ENCODE peak calls at places on chromosomes 13 and 19, in nine cellular contexts. I is neural progenitor cell, S is GM23248, G is GM23338, Q is OCI-LY7, E is HCT116, N is PC-3, C is SK-N-SH, Y is MM.1S. B is an unnamed sample.

GRCh38 chr13:27997904-27998522 is 9.5 kb upstream of the URAD start:
- DNase-seq in I (peak), S (peak), G (peak), Q (peak), E (peak), N (peak), C (no peak), Y (peak), B (peak)

GRCh38 chr13:53105881-53106280 is 77.3 kb downstream of the OLFM4 start:
- DNase-seq in I (no peak), S (no peak), G (no peak), Q (no peak), E (no peak), N (no peak), C (no peak), Y (no peak), B (no peak)

GRCh38 chr19:10395853-10396355 is 7.4 kb downstream of the CDC37 start:
- DNase-seq in I (no peak), S (no peak), G (no peak), Q (no peak), E (no peak), N (no peak), C (no peak), Y (no peak), B (no peak)

GRCh38 chr19:38262585-38263268 is 1.6 kb upstream of the SPINT2 start:
- DNase-seq in I (no peak), S (no peak), G (peak), Q (no peak), E (no peak), N (peak), C (no peak), Y (no peak), B (peak)

GRCh38 chr19:40286674-40287421 is 1.7 kb upstream of the AKT2 start:
- DNase-seq in I (no peak), S (peak), G (no peak), Q (peak), E (no peak), N (no peak), C (no peak), Y (no peak), B (no peak)

GRCh38 chr19:34332027-34332786 is 32.8 kb upstream of the GPI start:
- DNase-seq in I (no peak), S (no peak), G (no peak), Q (no peak), E (no peak), N (no peak), C (no peak), Y (no peak), B (no peak)

GRCh38 chr19:39843919-39844793 is 2.0 kb downstream of the FBL start:
- DNase-seq in I (peak), S (peak), G (peak), Q (peak), E (no peak), N (peak), C (peak), Y (peak), B (peak)

GRCh38 chr13:38686635-38687245 is at the start of gene FREM2:
- DNase-seq in I (peak), S (peak), G (peak), Q (no peak), E (no peak), N (peak), C (no peak), Y (peak), B (peak)

GRCh38 chr13:76438050-76438449 is 448.2 kb downstream of the KCTD12 start:
- DNase-seq in I (no peak), S (no peak), G (no peak), Q (no peak), E (no peak), N (peak), C (no peak), Y (no peak), B (no peak)

GRCh38 chr19:30065680-30066606 is 123.9 kb downstream of the URI1 start:
- DNase-seq in I (no peak), S (no peak), G (no peak), Q (no peak), E (no peak), N (no peak), C (peak), Y (no peak), B (no peak)

GRCh38 chr13:110023729-110024645 is 237.6 kb upstream of the IRS2 start:
- DNase-seq in I (peak), S (no peak), G (no peak), Q (no peak), E (no peak), N (no peak), C (no peak), Y (no peak), B (peak)

GRCh38 chr19:38079926-38080380 is 144.1 kb downstream of the DPF1 start:
- DNase-seq in I (no peak), S (peak), G (peak), Q (peak), E (no peak), N (peak), C (no peak), Y (peak), B (no peak)

GRCh38 chr19:10979950-10980349 is 19.1 kb downstream of the SMARCA4 start:
- DNase-seq in I (no peak), S (peak), G (no peak), Q (peak), E (no peak), N (no peak), C (no peak), Y (peak), B (no peak)

GRCh38 chr13:59270327-59270726 is 893.4 kb downstream of the DIAPH3 start:
- DNase-seq in I (no peak), S (no peak), G (no peak), Q (no peak), E (no peak), N (no peak), C (no peak), Y (no peak), B (no peak)

GRCh38 chr13:25908390-25908789 is 143.4 kb downstream of the SHISA2 start:
- DNase-seq in I (peak), S (no peak), G (peak), Q (no peak), E (no peak), N (no peak), C (no peak), Y (no peak), B (no peak)

GRCh38 chr19:30149300-30149699 is 207.3 kb downstream of the URI1 start:
- DNase-seq in I (no peak), S (no peak), G (no peak), Q (no peak), E (no peak), N (no peak), C (no peak), Y (no peak), B (no peak)

GRCh38 chr13:97879646-97880297 is 73.7 kb upstream of the IPO5 start:
- DNase-seq in I (no peak), S (peak), G (peak), Q (no peak), E (peak), N (peak), C (no peak), Y (no peak), B (no peak)

GRCh38 chr13:46342538-46342937 is 44.5 kb downstream of the RUBCNL start:
- DNase-seq in I (no peak), S (no peak), G (no peak), Q (no peak), E (no peak), N (no peak), C (no peak), Y (no peak), B (no peak)

GRCh38 chr19:16193466-16193865 is 4.2 kb upstream of the AP1M1 start:
- DNase-seq in I (no peak), S (no peak), G (peak), Q (no peak), E (no peak), N (no peak), C (no peak), Y (no peak), B (no peak)

GRCh38 chr19:35346193-35347052 is 1.3 kb upstream of the FFAR1 start:
- DNase-seq in I (no peak), S (no peak), G (no peak), Q (peak), E (no peak), N (no peak), C (no peak), Y (no peak), B (no peak)

GRCh38 chr19:4456843-4457653 is 546 bp downstream of the UBXN6 start:
- DNase-seq in I (peak), S (peak), G (peak), Q (peak), E (no peak), N (no peak), C (peak), Y (no peak), B (peak)
- H3K4me3 ChIP-seq in I (peak), S (peak), G (peak), Q (peak), E (peak), N (peak), C (peak), Y (peak), B (peak)

GRCh38 chr19:2064788-2065524 is 13.9 kb upstream of the MKNK2 start:
- DNase-seq in I (no peak), S (peak), G (no peak), Q (no peak), E (no peak), N (no peak), C (no peak), Y (no peak), B (peak)
- TF ChIP-seq EZH2phosphoT487 in I (no peak), S (no peak), G (no peak), Q (no peak), E (no peak), N (no peak), C (no peak), Y (no peak), B (no peak)

GRCh38 chr13:96696501-96696900 is 297.8 kb downstream of the OXGR1 start:
- DNase-seq in I (no peak), S (no peak), G (no peak), Q (no peak), E (no peak), N (no peak), C (no peak), Y (no peak), B (no peak)
- H2AFZ ChIP-seq in I (no peak), S (no peak), G (no peak), Q (no peak), E (no peak), N (no peak), C (no peak), Y (no peak), B (peak)

DNA sequence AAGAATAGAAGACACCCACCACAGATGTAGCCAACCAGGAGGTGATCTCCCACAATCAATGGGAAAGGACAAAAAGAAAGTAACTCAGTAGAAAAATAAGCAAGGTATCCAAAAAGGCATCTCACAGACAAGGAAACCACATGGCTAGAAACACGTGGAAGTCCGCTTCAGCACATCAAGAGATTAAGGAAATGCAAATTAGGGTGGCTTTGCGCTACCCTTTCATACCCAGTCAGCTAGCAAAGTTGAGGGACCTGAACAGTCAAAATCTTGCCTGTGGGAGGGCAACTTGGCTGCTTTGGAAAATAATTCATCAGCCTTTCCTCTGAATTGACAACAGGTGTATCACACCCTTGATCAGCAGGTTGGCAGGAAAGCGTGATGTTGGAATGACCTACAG is 11.6 kb upstream of the UQCR11 start:
- DNase-seq in I (no peak), S (no peak), G (no peak), Q (peak), E (no peak), N (no peak), C (no peak), Y (peak), B (no peak)
- H3K4me3 ChIP-seq in I (no peak), S (no peak), G (no peak), Q (no peak), E (no peak), N (no peak), C (no peak), Y (no peak), B (no peak)

DNA sequence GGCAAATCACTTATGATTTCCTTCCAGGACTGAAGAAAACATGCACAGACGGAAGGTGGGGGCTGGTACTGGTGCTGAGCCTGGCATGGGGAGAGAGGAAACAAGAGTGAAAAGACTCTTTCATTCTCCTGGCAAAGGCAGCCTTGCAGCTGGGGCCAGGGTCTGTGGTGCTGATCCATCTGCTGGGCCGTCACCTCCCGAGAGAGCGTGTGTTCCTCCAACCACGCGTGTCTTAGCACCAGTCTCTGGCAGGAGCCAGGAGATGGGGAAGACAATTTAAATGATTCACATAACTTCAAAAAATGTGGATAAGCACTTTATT is 23.9 kb upstream of the SPART start:
- DNase-seq in I (no peak), S (no peak), G (no peak), Q (no peak), E (no peak), N (no peak), C (no peak), Y (no peak), B (no peak)
- TF ChIP-seq EZH2phosphoT487 in I (no peak), S (no peak), G (no peak), Q (no peak), E (no peak), N (no peak), C (no peak), Y (no peak), B (no peak)

GRCh38 chr19:49154279-49154678 is 917 bp downstream of the HRC start:
- DNase-seq in I (no peak), S (no peak), G (no peak), Q (no peak), E (no peak), N (no peak), C (no peak), Y (no peak), B (no peak)

GRCh38 chr19:49153167-49153809 is 1.9 kb downstream of the HRC start:
- DNase-seq in I (no peak), S (no peak), G (no peak), Q (no peak), E (no peak), N (no peak), C (no peak), Y (no peak), B (no peak)

GRCh38 chr19:49157445-49158224 is at the start of gene TRPM4:
- DNase-seq in I (peak), S (peak), G (peak), Q (no peak), E (peak), N (peak), C (peak), Y (no peak), B (peak)

GRCh38 chr19:49155005-49155826 is at the start of gene HRC:
- DNase-seq in I (no peak), S (no peak), G (peak), Q (no peak), E (no peak), N (no peak), C (no peak), Y (no peak), B (no peak)

GRCh38 chr19:49155830-49156346 is 692 bp upstream of the HRC start:
- DNase-seq in I (peak), S (no peak), G (peak), Q (no peak), E (no peak), N (no peak), C (no peak), Y (no peak), B (no peak)
- H2AFZ ChIP-seq in I (no peak), S (no peak), G (no peak), Q (no peak), E (no peak), N (no peak), C (no peak), Y (no peak), B (no peak)

GRCh38 chr19:56577719-56578602 is 10.7 kb downstream of the ZNF470 start:
- DNase-seq in I (no peak), S (no peak), G (no peak), Q (no peak), E (no peak), N (no peak), C (no peak), Y (no peak), B (no peak)
- H3K4me3 ChIP-seq in I (no peak), S (no peak), G (no peak), Q (no peak), E (no peak), N (no peak), C (no peak), Y (no peak), B (no peak)

B was measured in hepatocyte.